ENCODE peak calls at places on chromosome 14, in five cellular contexts. O is GM23338, V is AG04450, S is HepG2, Z is ovary. X is an unnamed sample.

GRCh38 chr14:104091927-104092771 is 6.6 kb downstream of the ASPG start:
- DNase-seq in O (no peak), V (no peak), S (no peak), Z (peak; percentile 39), X (no peak)

GRCh38 chr14:91004987-91005386 is 55.5 kb downstream of the RPS6KA5 start:
- DNase-seq in O (no peak), V (no peak), S (no peak), Z (no peak), X (no peak)

GRCh38 chr14:97726661-97727060 is 929.5 kb downstream of the VRK1 start:
- DNase-seq in O (no peak), V (no peak), S (no peak), Z (no peak), X (no peak)

GRCh38 chr14:76067536-76067935 is 82.0 kb downstream of the IFT43 start:
- DNase-seq in O (no peak), V (no peak), S (no peak), Z (no peak), X (no peak)

GRCh38 chr14:59631237-59631636 is 54.6 kb upstream of the CCDC175 start:
- DNase-seq in O (peak; percentile 81), V (no peak), S (peak; percentile 9), Z (no peak), X (no peak)

GRCh38 chr14:27318769-27319280 is 721.0 kb upstream of the NOVA1 start:
- DNase-seq in O (no peak), V (no peak), S (no peak), Z (no peak), X (no peak)

GRCh38 chr14:79325071-79325470 is 886.2 kb downstream of the DIO2 start:
- DNase-seq in O (no peak), V (no peak), S (no peak), Z (no peak), X (no peak)

GRCh38 chr14:51805541-51805940 is 54.9 kb upstream of the GNG2 start:
- DNase-seq in O (peak; percentile 28), V (no peak), S (no peak), Z (no peak), X (no peak)

GRCh38 chr14:98014851-98015615 is 1217.9 kb downstream of the VRK1 start:
- DNase-seq in O (no peak), V (no peak), S (no peak), Z (no peak), X (no peak)

GRCh38 chr14:54488646-54489317 is at the start of gene GMFB:
- DNase-seq in O (peak; percentile 91), V (peak; percentile 77), S (peak; percentile 80), Z (peak; percentile 95), X (peak; percentile 67)
- TF ChIP-seq CTCF in O (peak; percentile 23), V (peak; percentile 67), S (peak; percentile 35), Z (no peak), X (peak; percentile 57)

DNA sequence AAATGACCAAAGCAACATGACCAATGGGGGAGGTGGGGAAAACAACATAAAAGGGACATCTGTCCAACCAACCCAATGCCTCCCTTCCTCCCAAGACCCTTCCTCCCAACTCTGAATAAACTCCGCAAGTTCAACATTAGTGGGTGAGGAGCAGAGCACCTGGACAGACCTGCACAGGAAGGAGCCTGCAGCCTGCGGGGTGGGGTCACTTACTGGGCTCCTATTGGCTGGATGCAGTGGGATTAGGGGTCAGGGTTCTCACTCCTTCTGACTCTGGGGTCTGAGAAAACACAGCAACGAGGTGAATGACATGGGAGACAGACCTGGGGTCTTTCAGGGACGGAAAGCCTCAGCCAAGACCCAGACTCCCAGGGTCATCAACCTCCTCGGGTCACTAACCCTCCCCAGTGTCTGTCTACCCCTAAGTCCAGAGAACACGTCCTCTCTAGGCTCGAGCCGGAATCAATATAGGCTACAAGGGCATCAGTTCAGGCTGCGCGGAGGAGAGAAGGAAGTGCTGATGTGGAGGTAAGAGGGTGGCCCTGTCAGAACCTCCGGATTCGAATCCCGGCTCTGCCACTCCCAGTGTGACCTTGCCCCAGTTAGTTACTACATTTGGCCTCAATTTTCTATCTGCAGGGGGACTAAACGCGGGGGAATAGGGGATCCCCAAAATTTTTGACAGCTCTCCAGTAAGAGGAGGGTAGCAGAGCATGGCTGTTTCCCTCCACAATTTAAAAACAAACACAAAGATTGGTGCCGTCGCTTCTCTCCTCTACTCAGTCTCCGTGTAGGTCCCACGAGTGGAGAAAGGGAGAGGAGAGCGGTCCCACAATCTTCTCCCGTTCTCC is 819 bp downstream of the NDRG2 start:
- DNase-seq in O (peak; percentile 44), V (no peak), S (peak; percentile 59), Z (peak; percentile 45), X (no peak)
- H3K4me3 ChIP-seq in O (peak overlapping the region; percentile 70), V (peak overlapping the region; percentile 50), S (peak overlapping the region; percentile 94), Z (peak overlapping the region; percentile 93), X (peak overlapping the region; percentile 51)

GRCh38 chr14:24051162-24051788 is 534 bp upstream of the CARMIL3 start:
- DNase-seq in O (peak; percentile 52), V (no peak), S (no peak), Z (no peak), X (no peak)
- TF ChIP-seq CTCF in O (no peak), V (no peak), S (no peak), Z (no peak), X (no peak)

DNA sequence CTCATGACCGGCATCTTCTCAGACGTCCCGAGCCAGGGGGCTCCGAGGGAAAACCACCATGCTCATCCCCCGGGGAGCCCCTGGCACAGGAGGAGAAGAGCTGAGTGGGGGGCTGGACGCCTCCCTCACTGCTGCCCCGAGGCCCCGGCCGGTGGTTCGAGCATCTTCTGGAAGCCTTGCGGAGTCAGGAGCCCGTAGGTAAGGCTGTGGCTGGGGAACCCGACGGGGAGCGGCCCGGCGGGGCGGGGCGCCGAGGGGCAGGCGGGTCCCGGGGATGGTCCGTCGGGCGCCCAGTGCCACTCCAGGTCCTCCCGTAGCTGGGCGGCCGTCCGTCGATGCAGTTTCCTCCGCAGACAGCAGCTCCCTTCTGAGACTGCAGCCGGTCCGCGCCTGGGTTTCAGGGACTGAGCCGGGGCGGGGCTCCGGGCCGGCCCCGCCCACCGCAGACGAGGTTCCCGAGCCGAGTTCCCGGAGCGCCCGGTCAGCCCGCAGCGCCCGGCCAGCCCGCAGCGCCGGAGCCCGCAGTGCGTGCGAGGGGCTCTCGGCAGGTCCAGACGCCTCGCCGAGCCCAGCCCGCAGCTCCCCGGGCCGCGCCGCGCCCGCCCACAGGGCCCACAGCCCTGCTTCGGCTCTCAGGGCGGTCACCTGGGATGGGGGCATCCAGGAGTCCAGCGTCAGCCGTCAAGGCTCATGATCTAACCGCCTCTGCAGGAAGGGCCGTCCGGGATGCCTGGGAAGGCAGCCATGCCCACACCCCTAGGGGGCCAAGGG is at the start of gene PGF:
- DNase-seq in O (peak; percentile 80), V (no peak), S (no peak), Z (peak; percentile 79), X (no peak)
- H3K4me3 ChIP-seq in O (peak within 1 kb of the TSS; percentile 76), V (peak within 1 kb of the TSS; percentile 46), S (peak within 1 kb of the TSS; percentile 86), Z (peak within 1 kb of the TSS; percentile 23), X (peak within 1 kb of the TSS; percentile 44)

GRCh38 chr14:37195327-37195726 is 2.4 kb upstream of the MIPOL1 start:
- DNase-seq in O (no peak), V (peak; percentile 21), S (peak; percentile 72), Z (no peak), X (no peak)

GRCh38 chr14:37196604-37197420 is 925 bp upstream of the MIPOL1 start:
- DNase-seq in O (no peak), V (no peak), S (no peak), Z (no peak), X (no peak)

GRCh38 chr14:37198907-37199306 is 1.2 kb downstream of the MIPOL1 start:
- DNase-seq in O (no peak), V (no peak), S (no peak), Z (no peak), X (no peak)

GRCh38 chr14:37197421-37198272 is at the start of gene MIPOL1:
- DNase-seq in O (peak; percentile 78), V (peak; percentile 69), S (peak; percentile 79), Z (peak; percentile 92), X (peak; percentile 41)

DNA sequence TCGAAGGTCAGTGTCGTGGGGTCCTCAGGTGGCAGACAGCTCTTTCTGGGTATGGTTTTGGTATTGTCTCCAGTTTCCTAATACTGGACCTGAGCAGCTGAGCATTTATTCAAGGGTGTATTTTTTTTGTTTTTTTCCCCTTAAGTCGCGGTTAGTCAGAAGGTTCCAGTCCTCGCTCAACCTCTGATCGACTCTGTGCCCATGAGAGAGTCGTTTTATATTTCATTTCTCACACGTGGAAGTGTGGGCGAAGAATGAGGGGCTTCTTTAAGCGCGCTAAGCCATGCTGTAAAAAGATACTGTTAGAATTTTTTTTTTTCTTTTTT is 499 bp downstream of the MIPOL1 start:
- DNase-seq in O (no peak), V (no peak), S (no peak), Z (no peak), X (no peak)
- TF ChIP-seq CTCF in O (no peak), V (no peak), S (no peak), Z (no peak), X (no peak)

GRCh38 chr14:43625294-43625693 is 881.8 kb downstream of the FSCB start:
- DNase-seq in O (no peak), V (no peak), S (no peak), Z (no peak), X (no peak)
- H3K4me3 ChIP-seq in O (no peak overlapping the region), V (no peak overlapping the region), S (no peak overlapping the region), Z (no peak overlapping the region), X (no peak overlapping the region)

DNA sequence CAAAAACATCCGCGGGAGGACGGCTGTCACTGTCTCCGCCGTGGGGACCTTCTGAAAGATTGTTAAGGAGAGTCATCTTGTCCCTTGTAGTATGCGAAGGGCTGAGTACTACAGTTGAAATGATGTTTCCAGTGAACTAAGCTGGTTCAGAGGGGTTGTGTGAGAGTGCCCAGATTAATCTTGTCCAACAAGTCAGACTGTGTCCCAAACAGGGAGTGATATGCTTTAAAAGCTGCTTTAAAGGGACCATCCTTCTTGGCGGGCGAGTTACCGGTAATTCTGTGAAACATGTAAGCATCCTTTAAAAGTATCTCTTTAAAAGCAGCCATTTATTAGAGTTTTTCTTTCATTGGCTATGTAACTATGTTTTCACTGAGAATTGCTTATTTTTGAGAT is 1.1 kb downstream of the WDR20 start:
- DNase-seq in O (no peak), V (no peak), S (no peak), Z (no peak), X (no peak)
- TF ChIP-seq CTCF in O (no peak), V (no peak), S (no peak), Z (no peak), X (no peak)

GRCh38 chr14:33175951-33176350 is 237.3 kb downstream of the NPAS3 start:
- DNase-seq in O (no peak), V (no peak), S (no peak), Z (no peak), X (no peak)
- H3K4me3 ChIP-seq in O (no peak overlapping the region), V (no peak overlapping the region), S (no peak overlapping the region), Z (no peak overlapping the region), X (no peak overlapping the region)

DNA sequence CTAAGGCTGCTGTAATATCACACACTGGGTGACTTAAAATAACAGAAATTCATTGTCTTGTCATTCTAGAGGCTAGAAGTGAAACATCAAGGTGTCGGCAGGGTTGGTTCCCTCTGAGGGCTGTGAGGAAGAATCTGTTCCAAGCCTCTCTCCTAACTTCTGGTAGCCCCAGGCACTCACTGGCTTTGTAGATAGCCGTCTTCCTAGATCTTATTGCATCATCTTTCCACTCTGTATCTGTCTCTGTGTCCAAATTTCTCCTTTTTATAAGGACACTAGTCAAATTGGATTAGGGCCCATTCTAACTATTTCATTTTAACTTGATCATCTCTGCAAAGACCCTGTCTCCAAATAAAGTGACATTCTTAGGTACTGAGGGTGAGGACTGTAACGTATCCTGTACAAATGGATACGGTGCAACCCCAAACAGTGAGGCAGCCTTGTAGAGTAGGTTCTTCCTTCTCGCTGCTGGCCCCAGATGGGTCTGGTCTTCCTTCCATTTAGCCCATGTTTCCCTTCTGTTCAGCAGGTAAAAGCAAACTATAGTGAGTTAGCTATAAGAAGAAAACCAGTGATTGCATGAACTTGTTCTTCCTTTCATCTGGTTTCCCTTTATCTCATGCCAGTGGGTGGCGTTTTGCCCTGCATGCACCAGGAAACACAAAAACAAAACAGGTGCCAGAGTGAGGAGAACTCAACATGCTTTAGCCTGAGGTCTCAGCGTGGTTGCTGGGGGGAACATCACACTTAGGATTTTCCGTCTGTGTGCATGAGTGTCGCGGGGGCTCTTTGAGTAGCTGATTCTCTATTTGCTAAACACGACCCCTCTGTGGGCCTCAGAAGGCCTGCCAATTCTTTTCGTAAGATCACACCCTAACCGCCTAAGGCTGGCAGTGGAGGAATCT is 19.5 kb downstream of the TTC9 start:
- DNase-seq in O (no peak), V (no peak), S (no peak), Z (no peak), X (no peak)
- TF ChIP-seq CTCF in O (peak; percentile 10), V (no peak), S (no peak), Z (no peak), X (peak; percentile 38)

X was measured in epithelial cell of proximal tubule.